ENCODE peak calls at places on chromosomes 16 and 17, in nine cellular contexts. F is DND-41, P is OCI-LY7, K is thoracic aorta, U is tibial artery, J is A673, D is left ventricle myocardium inferior, I is uterus, H is ovary. Z is an unnamed sample.
A peak's percentile ranks its signal among the peaks of the same experiment; 100 is the strongest.

GRCh38 chr16:3012246-3012645 is 477 bp upstream of the CLDN9 start:
- DNase-seq in F (no peak), P (no peak), K (no peak), U (no peak), J (no peak), D (no peak), I (no peak), H (no peak), Z (no peak)

GRCh38 chr17:43475494-43476089 is 8.2 kb upstream of the DHX8 start:
- DNase-seq in F (no peak), P (no peak), K (no peak), U (no peak), J (no peak), D (no peak), I (no peak), H (no peak), Z (no peak)

GRCh38 chr16:81478294-81478693 is 33.7 kb downstream of the CMIP start:
- DNase-seq in F (no peak), P (no peak), K (no peak), U (no peak), J (no peak), D (peak; percentile 10), I (no peak), H (no peak), Z (no peak)

GRCh38 chr16:56257260-56257659 is 66.0 kb downstream of the GNAO1 start:
- DNase-seq in F (no peak), P (no peak), K (no peak), U (peak; percentile 40), J (no peak), D (peak; percentile 81), I (peak; percentile 22), H (peak; percentile 69), Z (no peak)

GRCh38 chr17:39755550-39756375 is 18.0 kb downstream of the GRB7 start:
- DNase-seq in F (peak; percentile 84), P (peak; percentile 96), K (no peak), U (no peak), J (no peak), D (no peak), I (no peak), H (no peak), Z (no peak)

GRCh38 chr16:17927015-17927414 is 409.5 kb downstream of the NPIPA8 start:
- DNase-seq in F (no peak), P (no peak), K (no peak), U (no peak), J (no peak), D (no peak), I (no peak), H (no peak), Z (no peak)

GRCh38 chr17:76398523-76399174 is 14.2 kb downstream of the SPHK1 start:
- DNase-seq in F (no peak), P (no peak), K (no peak), U (no peak), J (no peak), D (no peak), I (no peak), H (peak; percentile 42), Z (no peak)

GRCh38 chr16:79437764-79438728 is 162.5 kb downstream of the MAF start:
- DNase-seq in F (no peak), P (no peak), K (no peak), U (no peak), J (no peak), D (peak; percentile 48), I (peak; percentile 37), H (peak; percentile 71), Z (no peak)

GRCh38 chr16:23510154-23510914 is at the start of gene GGA2:
- DNase-seq in F (no peak), P (peak; percentile 91), K (peak; percentile 35), U (peak; percentile 78), J (peak; percentile 88), D (peak; percentile 86), I (peak; percentile 90), H (peak; percentile 91), Z (peak; percentile 88)

GRCh38 chr17:78448356-78448993 is 70.0 kb downstream of the PGS1 start:
- DNase-seq in F (peak; percentile 23), P (no peak), K (no peak), U (no peak), J (peak; percentile 22), D (no peak), I (no peak), H (no peak), Z (no peak)

GRCh38 chr17:29826045-29826692 is 103.9 kb downstream of the SSH2 start:
- DNase-seq in F (no peak), P (no peak), K (no peak), U (no peak), J (no peak), D (no peak), I (no peak), H (no peak), Z (no peak)

GRCh38 chr16:87487361-87487924 is 5.4 kb downstream of the ZCCHC14 start:
- DNase-seq in F (no peak), P (no peak), K (no peak), U (peak; percentile 68), J (no peak), D (peak; percentile 39), I (no peak), H (peak; percentile 55), Z (peak; percentile 77)

GRCh38 chr17:74274703-74275340 is 788 bp downstream of the DNAI2 start:
- DNase-seq in F (no peak), P (peak; percentile 20), K (no peak), U (no peak), J (no peak), D (no peak), I (no peak), H (no peak), Z (no peak)
- H3K4me3 ChIP-seq in F (no peak overlapping the region), P (no peak overlapping the region), K (no peak overlapping the region), U (no peak overlapping the region), J (no peak overlapping the region), D (no peak overlapping the region), I (no peak overlapping the region), H (no peak overlapping the region), Z (no peak overlapping the region)

GRCh38 chr17:46180895-46181279 is 12.3 kb downstream of the KANSL1 start:
- DNase-seq in F (no peak), P (no peak), K (no peak), U (no peak), J (no peak), D (no peak), I (no peak), H (no peak), Z (no peak)
- H3K4me1 ChIP-seq in F (peaks cover 25% of the 10 kb centered on the region), P (peaks cover 54% of the 10 kb centered on the region), K (peaks cover 52% of the 10 kb centered on the region), U (peaks cover 81% of the 10 kb centered on the region), J (peaks cover 47% of the 10 kb centered on the region), D (peaks cover 100% of the 10 kb centered on the region), I (peaks cover 11% of the 10 kb centered on the region), H (peaks cover 27% of the 10 kb centered on the region), Z (peaks cover 90% of the 10 kb centered on the region)

GRCh38 chr16:68247400-68247799 is 2.2 kb downstream of the PLA2G15 start:
- DNase-seq in F (no peak), P (no peak), K (no peak), U (no peak), J (no peak), D (no peak), I (no peak), H (no peak), Z (peak; percentile 64)
- H3K4me3 ChIP-seq in F (no peak overlapping the region), P (peak overlapping the region; percentile 80), K (peak overlapping the region; percentile 78), U (no peak overlapping the region), J (no peak overlapping the region), D (peak overlapping the region; percentile 84), I (no peak overlapping the region), H (no peak overlapping the region), Z (peak overlapping the region; percentile 25)

GRCh38 chr17:82390015-82390859 is 18.7 kb downstream of the UTS2R start:
- DNase-seq in F (no peak), P (no peak), K (no peak), U (no peak), J (no peak), D (no peak), I (no peak), H (no peak), Z (no peak)
- H3K4me1 ChIP-seq in F (no peaks in the 10 kb centered on the region), P (no peaks in the 10 kb centered on the region), K (peaks cover 7% of the 10 kb centered on the region), U (peaks cover 21% of the 10 kb centered on the region), J (no peaks in the 10 kb centered on the region), D (peaks cover 25% of the 10 kb centered on the region), I (no peaks in the 10 kb centered on the region), H (no peaks in the 10 kb centered on the region), Z (peaks cover 4% of the 10 kb centered on the region)

Z was measured in lower lobe of right lung.